ENCODE peak calls at places on chromosomes 4 and X, in eight cellular contexts. D is psoas muscle; R is stimulated activated CD4-positive, alpha-beta T cell treated with anti-CD3 and anti-CD28 coated beads, TNF-alpha, amount 100 ng/mL, for 24 hours; G is stimulated activated effector memory CD8-positive, alpha-beta T cell treated with anti-CD3 and anti-CD28 coated beads, Interleukin-12 subunit alpha, Interleukin-12 subunit beta, amount 100 ng/mL, for 72 hours; C is NCI-H524; V is activated gamma-delta T cell treated with Interleukin-2 at 50 U/mL for 16 hours; A is GM20000; B is fibroblast of lung. N is an unnamed sample.
A peak's percentile ranks its signal among the peaks of the same experiment; 100 is the strongest.

GRCh38 chr4:47031011-47031678 is at the start of gene GABRB1:
- DNase-seq in D (peak; percentile 55), R (peak; percentile 9), G (peak; percentile 7), C (peak; percentile 75), V (no peak), A (no peak), B (peak; percentile 50), N (peak; percentile 70)

GRCh38 chr4:113784497-113785254 is 23.1 kb upstream of the CAMK2D start:
- DNase-seq in D (no peak), R (no peak), G (no peak), C (no peak), V (no peak), A (no peak), B (peak; percentile 99), N (no peak)

GRCh38 chr4:99653921-99654890 is 3.4 kb downstream of the C4orf54 start:
- DNase-seq in D (peak; percentile 52), R (no peak), G (no peak), C (no peak), V (no peak), A (no peak), B (no peak), N (no peak)

GRCh38 chrX:57640674-57641016 is 39.4 kb downstream of the NLRP2B start:
- DNase-seq in D (no peak), R (no peak), G (no peak), C (no peak), V (no peak), A (no peak), B (no peak), N (no peak)

GRCh38 chr4:60013458-60013857 is 1186.7 kb upstream of the ADGRL3 start:
- DNase-seq in D (no peak), R (no peak), G (no peak), C (no peak), V (no peak), A (no peak), B (no peak), N (no peak)

GRCh38 chr4:84481077-84481878 is 17.8 kb downstream of the NKX6-1 start:
- DNase-seq in D (no peak), R (no peak), G (no peak), C (no peak), V (no peak), A (no peak), B (no peak), N (no peak)

GRCh38 chrX:38859602-38860001 is 58.3 kb downstream of the MID1IP1 start:
- DNase-seq in D (no peak), R (no peak), G (no peak), C (no peak), V (no peak), A (no peak), B (peak; percentile 18), N (no peak)

GRCh38 chrX:104913348-104913747 is 307.1 kb downstream of the TEX13A start:
- DNase-seq in D (no peak), R (no peak), G (no peak), C (peak; percentile 58), V (no peak), A (no peak), B (peak; percentile 12), N (no peak)

GRCh38 chrX:23861215-23861896 is 46.4 kb downstream of the APOO start:
- DNase-seq in D (no peak), R (no peak), G (no peak), C (no peak), V (no peak), A (peak; percentile 20), B (no peak), N (no peak)

GRCh38 chr4:109022941-109023340 is 260.1 kb upstream of the ETNPPL start:
- DNase-seq in D (no peak), R (no peak), G (no peak), C (no peak), V (no peak), A (no peak), B (peak; percentile 20), N (no peak)

GRCh38 chr4:10164877-10165283 is 48.3 kb upstream of the WDR1 start:
- DNase-seq in D (no peak), R (no peak), G (no peak), C (peak; percentile 38), V (no peak), A (peak; percentile 54), B (peak; percentile 6), N (peak; percentile 37)

GRCh38 chr4:184851200-184851541 is 25.4 kb upstream of the ACSL1 start:
- DNase-seq in D (no peak), R (no peak), G (no peak), C (no peak), V (no peak), A (peak; percentile 33), B (no peak), N (no peak)

GRCh38 chrX:97402333-97402732 is 518.6 kb downstream of the RPA4 start:
- DNase-seq in D (no peak), R (no peak), G (no peak), C (no peak), V (no peak), A (no peak), B (no peak), N (no peak)

GRCh38 chrX:152958047-152958446 is 35.9 kb downstream of the PNMA5 start:
- DNase-seq in D (no peak), R (no peak), G (no peak), C (no peak), V (no peak), A (peak; percentile 7), B (peak; percentile 31), N (no peak)

GRCh38 chr4:138775890-138776289 is 239.7 kb upstream of the NOCT start:
- DNase-seq in D (no peak), R (no peak), G (no peak), C (no peak), V (no peak), A (peak; percentile 13), B (no peak), N (no peak)

GRCh38 chrX:125977851-125978250 is 188.2 kb downstream of the DCAF12L2 start:
- DNase-seq in D (no peak), R (no peak), G (no peak), C (no peak), V (no peak), A (no peak), B (no peak), N (no peak)

GRCh38 chrX:8868906-8869305 is 67.7 kb upstream of the FAM9A start:
- DNase-seq in D (no peak), R (no peak), G (no peak), C (peak; percentile 17), V (no peak), A (no peak), B (peak; percentile 29), N (no peak)

N was measured in stomach.